ENCODE peak calls at places on chromosomes 11 and 22, in eight cellular contexts. Q is MCF 10A; O is HL-60; C is fibroblast of the conjunctiva; A is activated T-helper 1 cell treated with anti-CD3 and anti-CD28 coated beads, Interleukin-12 subunit alpha, Interleukin-12 subunit beta, Interleukin-2, Interleukin-4 antibody, amounts not matched to agents 30 ng/mL and 10 ng/mL and 1 ng/mL, durations not matched to agents 14 hours and 24 hours and 36 hours; J is HFF-Myc; P is heart left ventricle; R is mammary epithelial cell. U is an unnamed sample.

GRCh38 chr11:7572001-7572712 is 58.4 kb downstream of the PPFIBP2 start:
- DNase-seq in Q (no peak), O (no peak), C (no peak), A (no peak), J (no peak), P (no peak), R (no peak), U (no peak)

GRCh38 chr11:61815790-61816735 is 740 bp downstream of the FADS1 start:
- DNase-seq in Q (peak), O (no peak), C (peak), A (peak), J (no peak), P (peak), R (peak), U (no peak)

GRCh38 chr11:88206746-88207145 is 31.5 kb upstream of the RAB38 start:
- DNase-seq in Q (no peak), O (no peak), C (no peak), A (no peak), J (no peak), P (no peak), R (peak), U (peak)

GRCh38 chr11:29280452-29280851 is 736.4 kb downstream of the KCNA4 start:
- DNase-seq in Q (peak), O (no peak), C (no peak), A (no peak), J (no peak), P (no peak), R (peak), U (no peak)

GRCh38 chr11:66106786-66107599 is 36.9 kb downstream of the PACS1 start:
- DNase-seq in Q (no peak), O (no peak), C (no peak), A (no peak), J (no peak), P (no peak), R (no peak), U (no peak)

GRCh38 chr11:75773595-75774353 is 5.2 kb downstream of the DGAT2 start:
- DNase-seq in Q (no peak), O (peak), C (no peak), A (peak), J (no peak), P (no peak), R (no peak), U (no peak)

GRCh38 chr11:27696961-27697360 is 3.3 kb downstream of the BDNF start:
- DNase-seq in Q (no peak), O (no peak), C (no peak), A (no peak), J (no peak), P (no peak), R (no peak), U (no peak)

GRCh38 chr11:116078101-116078561 is 573.9 kb upstream of the CADM1 start:
- DNase-seq in Q (no peak), O (no peak), C (no peak), A (no peak), J (no peak), P (no peak), R (no peak), U (no peak)

GRCh38 chr22:29266564-29267461 is 968 bp downstream of the RHBDD3 start:
- DNase-seq in Q (peak), O (no peak), C (no peak), A (no peak), J (no peak), P (no peak), R (peak), U (no peak)

GRCh38 chr11:114031599-114032320 is 27.8 kb upstream of the ZBTB16 start:
- DNase-seq in Q (no peak), O (no peak), C (no peak), A (no peak), J (no peak), P (no peak), R (no peak), U (no peak)

U was measured in skeletal muscle cell.